ENCODE peak calls at places on chromosomes 1 and 21, in seven cellular contexts. T is fibroblast of lung, H is ascending aorta, J is H1, U is GM23248, S is kidney epithelial cell, I is PC-3. O is an unnamed sample. For H3K27me3, the result is how much of the 10 kb centered on the place peaks cover.

GRCh38 chr1:27343639-27344025 is 1.8 kb downstream of the SYTL1 start:
- DNase-seq in H (no peak), I (no peak), J (no peak), T (no peak), S (no peak), U (no peak), O (no peak)

GRCh38 chr1:52474807-52475206 is 70.4 kb downstream of the PRPF38A start:
- DNase-seq in I (no peak), J (no peak), T (no peak), U (no peak), H (no peak), S (no peak), O (no peak)

GRCh38 chr1:166974647-166975345 is 544 bp downstream of the ILDR2 start:
- DNase-seq in I (no peak), J (no peak), U (no peak), S (no peak), H (no peak), T (no peak), O (no peak)

GRCh38 chr21:33968082-33968997 is 52.7 kb upstream of the ATP5PO start:
- DNase-seq in H (peak), T (peak), J (peak), U (peak), S (no peak), I (peak), O (no peak)

GRCh38 chr1:109740615-109741373 is at the start of gene GSTM3:
- DNase-seq in S (no peak), U (no peak), H (peak), T (no peak), J (no peak), I (peak), O (no peak)

GRCh38 chr1:165080253-165080896 is 276.1 kb downstream of the LMX1A start:
- DNase-seq in I (no peak), U (peak), T (no peak), J (no peak), S (no peak), H (no peak), O (no peak)

GRCh38 chr1:226624526-226624925 is 76.0 kb downstream of the STUM start:
- DNase-seq in I (peak), S (no peak), J (no peak), T (peak), H (peak), U (peak), O (no peak)

GRCh38 chr1:112852934-112853333 is 103.1 kb downstream of the SLC16A1 start:
- DNase-seq in T (no peak), H (no peak), S (no peak), I (no peak), U (no peak), J (no peak), O (no peak)

GRCh38 chr1:247322437-247322836 is 9.2 kb downstream of the ZNF496 start:
- DNase-seq in I (no peak), S (no peak), J (no peak), H (no peak), U (no peak), T (no peak), O (no peak)

GRCh38 chr1:159867322-159868064 is 5.0 kb upstream of the VSIG8 start:
- DNase-seq in H (no peak), J (no peak), U (peak), S (peak), T (peak), I (no peak), O (peak)

GRCh38 chr21:14911351-14911750 is 153.4 kb downstream of the NRIP1 start:
- DNase-seq in S (no peak), U (no peak), H (no peak), T (no peak), J (no peak), I (peak), O (no peak)

GRCh38 chr1:162193815-162194214 is 124.3 kb downstream of the NOS1AP start:
- DNase-seq in I (no peak), S (no peak), H (no peak), T (no peak), J (no peak), U (no peak), O (no peak)

GRCh38 chr1:55420866-55421265 is 205.7 kb upstream of the USP24 start:
- DNase-seq in T (peak), S (no peak), U (peak), H (no peak), J (no peak), I (no peak), O (no peak)

GRCh38 chr1:2955652-2956051 is 65.6 kb upstream of the ACTRT2 start:
- DNase-seq in U (no peak), S (no peak), I (no peak), T (no peak), H (no peak), J (no peak), O (no peak)

GRCh38 chr21:34726627-34727337 is 58.0 kb downstream of the CLIC6 start:
- DNase-seq in I (peak), H (no peak), J (no peak), U (peak), T (no peak), S (peak), O (no peak)

GRCh38 chr1:32336963-32337675 is 1.1 kb upstream of the MARCKSL1 start:
- DNase-seq in J (no peak), U (peak), S (no peak), H (peak), I (peak), T (no peak), O (no peak)

GRCh38 chr1:8674912-8675311 is 142.5 kb downstream of the RERE start:
- DNase-seq in U (peak), S (no peak), I (peak), T (no peak), H (no peak), J (no peak), O (no peak)

GRCh38 chr1:87642581-87643129 is 314.0 kb downstream of the LMO4 start:
- DNase-seq in U (peak), S (no peak), I (peak), H (no peak), J (peak), T (no peak), O (no peak)

GRCh38 chr1:226457307-226457712 is 49.4 kb upstream of the PARP1 start:
- DNase-seq in H (no peak), T (no peak), U (peak), S (no peak), I (no peak), J (peak), O (no peak)

GRCh38 chr1:201381130-201381529 is 3.6 kb upstream of the TNNT2 start:
- DNase-seq in U (no peak), I (no peak), S (no peak), J (no peak), T (no peak), H (no peak), O (peak)

GRCh38 chr1:35555601-35556477 is 1.4 kb downstream of the KIAA0319L start:
- DNase-seq in H (no peak), J (no peak), U (peak), I (peak), T (no peak), S (no peak), O (no peak)

GRCh38 chr1:114181356-114181755 is 27.7 kb upstream of the SYT6 start:
- DNase-seq in J (no peak), S (no peak), H (no peak), T (no peak), I (no peak), U (no peak), O (no peak)

GRCh38 chr1:198165927-198166647 is 9.3 kb downstream of the NEK7 start:
- DNase-seq in U (no peak), J (no peak), H (no peak), T (no peak), I (no peak), S (no peak), O (no peak)

GRCh38 chr1:183244466-183244865 is 58.4 kb downstream of the LAMC2 start:
- DNase-seq in U (peak), H (peak), J (no peak), I (no peak), T (peak), S (no peak), O (peak)

GRCh38 chr1:64163972-64164371 is 39.5 kb upstream of the UBE2U start:
- DNase-seq in J (no peak), H (no peak), I (peak), S (no peak), U (peak), T (peak), O (no peak)

GRCh38 chr21:37294674-37295073 is 27.5 kb upstream of the VPS26C start:
- DNase-seq in H (no peak), T (no peak), I (no peak), J (no peak), S (no peak), U (no peak), O (no peak)

GRCh38 chr1:230067441-230067870 is 418 bp downstream of the GALNT2 start:
- DNase-seq in T (peak), S (no peak), J (peak), I (peak), H (peak), U (peak), O (peak)

GRCh38 chr1:178241057-178241456 is 147.2 kb downstream of the RASAL2 start:
- DNase-seq in I (peak), U (peak), J (no peak), H (no peak), S (no peak), T (peak), O (no peak)

GRCh38 chr1:11473635-11474034 is 5.3 kb upstream of the DISP3 start:
- DNase-seq in U (peak), T (no peak), H (no peak), J (peak), I (peak), S (no peak), O (no peak)

GRCh38 chr1:215637041-215637573 is 70.0 kb downstream of the KCTD3 start:
- DNase-seq in H (peak), T (peak), I (no peak), S (no peak), U (peak), J (no peak), O (peak)

GRCh38 chr1:98051065-98051675 is 130.3 kb upstream of the DPYD start:
- DNase-seq in H (peak), T (peak), U (peak), S (no peak), J (peak), I (peak), O (peak)

GRCh38 chr1:96741335-96741734 is 19.8 kb downstream of the PTBP2 start:
- DNase-seq in H (no peak), J (no peak), U (peak), S (no peak), I (no peak), T (no peak), O (no peak)

GRCh38 chr1:236833593-236833992 is 38.5 kb downstream of the MTR start:
- DNase-seq in S (no peak), H (no peak), T (no peak), U (no peak), I (no peak), J (no peak), O (no peak)

GRCh38 chr1:26161408-26162219 is 2.7 kb downstream of the FAM110D start:
- DNase-seq in I (peak), U (peak), H (peak), S (no peak), T (peak), J (peak), O (peak)

GRCh38 chr1:161196521-161197451 is 2.1 kb downstream of the ADAMTS4 start:
- DNase-seq in U (peak), J (no peak), T (peak), H (no peak), S (no peak), I (no peak), O (no peak)

GRCh38 chr1:198246331-198246730 is 89.5 kb downstream of the NEK7 start:
- DNase-seq in U (no peak), S (no peak), T (peak), I (no peak), H (no peak), J (no peak), O (no peak)

DNA sequence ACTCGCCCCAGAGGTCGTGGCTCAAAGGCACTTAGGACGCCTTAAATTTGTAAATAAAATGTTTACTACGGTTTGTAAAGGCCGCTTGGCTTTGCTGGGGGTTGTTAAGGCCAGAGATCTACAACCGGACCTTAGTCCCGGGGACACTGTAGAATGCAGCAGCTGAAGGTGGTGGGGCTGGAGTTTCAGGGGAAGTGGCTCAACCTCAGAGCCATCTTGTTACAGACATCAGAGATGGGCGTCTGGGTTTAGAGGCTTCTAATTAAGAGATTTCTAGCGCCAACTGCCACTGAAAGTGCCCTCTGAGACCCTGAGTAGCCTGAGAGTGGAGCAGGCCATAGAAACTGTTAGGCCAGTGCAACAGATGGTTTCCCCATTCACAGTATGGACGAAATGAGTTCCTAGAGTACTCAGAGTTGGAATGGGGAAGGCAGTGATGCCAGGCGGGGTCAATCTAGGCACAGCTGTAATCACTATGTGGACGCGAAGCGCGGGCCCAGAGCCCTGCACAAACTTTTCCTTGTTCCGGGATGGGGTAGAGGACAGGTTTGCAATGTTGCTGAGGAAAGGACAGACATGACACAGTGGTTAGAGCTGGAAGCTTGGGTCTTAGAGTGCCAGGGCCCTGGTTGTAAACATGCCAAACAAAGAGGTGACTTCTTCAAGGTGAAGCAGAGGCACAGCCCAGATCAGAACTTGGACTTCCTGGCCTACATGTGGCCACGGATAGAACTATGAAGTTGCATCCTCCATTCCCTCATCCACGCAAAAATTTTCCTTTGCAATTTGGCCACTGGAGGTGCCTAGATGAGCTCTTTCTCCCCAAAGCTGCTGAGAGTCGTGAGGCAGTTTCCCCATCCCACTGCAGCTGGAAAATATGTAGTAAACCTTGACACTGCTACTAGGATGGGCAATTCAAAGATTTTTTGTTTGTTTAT is 6.0 kb downstream of the HLX start:
- DNase-seq in T (no peak), J (no peak), S (no peak), I (no peak), H (no peak), U (no peak), O (no peak)
- H3K27me3 ChIP-seq in T (under half), J (half or more), S (half or more), I (under half), H (under half), U (under half), O (under half)

GRCh38 chr1:53558916-53559315 is 99.7 kb downstream of the DMRTB1 start:
- DNase-seq in H (no peak), S (no peak), U (no peak), I (no peak), J (no peak), T (no peak), O (no peak)

GRCh38 chr1:53557369-53557768 is 98.2 kb downstream of the DMRTB1 start:
- DNase-seq in J (no peak), S (no peak), T (no peak), H (peak), I (no peak), U (no peak), O (peak)

GRCh38 chr1:53554592-53555305 is 95.5 kb downstream of the DMRTB1 start:
- DNase-seq in U (no peak), H (peak), T (no peak), I (no peak), S (no peak), J (no peak), O (no peak)

GRCh38 chr1:53557830-53558784 is 98.9 kb downstream of the DMRTB1 start:
- DNase-seq in H (peak), T (no peak), I (no peak), U (no peak), S (no peak), J (no peak), O (no peak)

GRCh38 chr1:53556657-53557227 is 97.5 kb downstream of the DMRTB1 start:
- DNase-seq in H (no peak), J (no peak), I (no peak), U (no peak), T (no peak), S (no peak), O (no peak)
- H3K27me3 ChIP-seq in H (under half), J (under half), I (under half), U (under half), T (under half), S (under half), O (under half)

DNA sequence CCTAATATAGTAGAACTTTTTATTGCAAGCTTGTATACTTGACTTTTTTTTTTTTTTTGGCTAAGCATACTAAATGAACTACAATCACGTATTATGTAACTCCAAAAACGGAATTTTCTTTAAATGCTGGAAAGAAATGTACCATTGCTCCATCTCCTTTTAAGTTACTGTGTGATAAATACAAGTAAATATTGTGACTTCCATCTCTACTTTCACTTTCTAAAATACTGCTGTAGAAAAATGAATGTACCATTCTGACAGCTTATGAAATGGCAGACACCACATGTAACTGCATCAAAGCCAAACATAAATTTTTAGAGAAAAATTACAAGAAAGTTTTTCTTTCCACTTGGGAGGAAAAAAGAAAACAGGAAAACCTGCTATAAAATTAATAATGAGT is 54.6 kb downstream of the ASH1L start:
- DNase-seq in T (peak), J (no peak), I (no peak), U (no peak), S (no peak), H (no peak), O (no peak)
- H3K27me3 ChIP-seq in T (under half), J (under half), I (under half), U (under half), S (under half), H (under half), O (under half)

GRCh38 chr1:219325368-219325742 is 151.7 kb downstream of the LYPLAL1 start:
- DNase-seq in S (no peak), H (no peak), U (no peak), J (no peak), I (no peak), T (no peak), O (no peak)
- H3K27me3 ChIP-seq in S (under half), H (under half), U (under half), J (under half), I (under half), T (under half), O (under half)

DNA sequence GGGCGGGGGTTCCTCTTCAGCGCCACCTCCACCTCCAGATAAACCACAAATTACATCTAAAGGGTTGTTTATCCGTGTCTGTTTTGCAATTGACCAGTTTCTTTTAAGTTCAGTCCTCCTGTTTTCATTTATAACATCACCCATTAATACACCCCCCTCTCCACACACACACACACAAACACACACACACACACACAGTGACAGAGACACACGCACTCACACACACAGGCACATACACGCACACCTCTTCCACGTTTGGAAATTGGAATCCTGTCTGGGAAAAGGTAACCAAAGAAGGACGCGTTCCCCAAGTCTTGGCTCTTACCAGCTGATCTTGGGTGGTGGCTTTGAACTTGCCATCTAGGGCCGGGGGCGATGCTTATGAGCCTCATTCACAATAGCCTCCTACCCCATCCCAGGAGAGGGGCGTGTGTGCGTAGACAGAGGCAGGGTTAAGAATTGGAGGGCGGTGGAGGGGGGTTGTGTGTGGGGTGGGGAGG is 442 bp upstream of the CSMD2 start:
- DNase-seq in T (no peak), J (peak), H (no peak), I (no peak), S (no peak), U (peak), O (no peak)
- H3K27me3 ChIP-seq in T (under half), J (under half), H (under half), I (half or more), S (under half), U (under half), O (under half)